ENCODE peak calls at places on chromosome 13, in six cellular contexts. G, V, Z, A, B and T are unnamed samples.

GRCh38 chr13:21240586-21240985 is 64.1 kb downstream of the MRPL57 start:
- DNase-seq in G (no peak), V (no peak), Z (no peak), A (no peak), B (peak), T (no peak)

GRCh38 chr13:26601669-26602068 is 44.2 kb downstream of the WASF3 start:
- DNase-seq in G (no peak), V (no peak), Z (no peak), A (no peak), B (peak), T (no peak)

GRCh38 chr13:90414691-90415596 is 932.5 kb upstream of the MIR17HG start:
- DNase-seq in G (no peak), V (no peak), Z (no peak), A (no peak), B (peak), T (no peak)

GRCh38 chr13:99983401-99984133 is 2.0 kb downstream of the ZIC2 start:
- DNase-seq in G (no peak), V (no peak), Z (peak), A (no peak), B (no peak), T (no peak)

GRCh38 chr13:49214917-49215376 is 5.2 kb upstream of the MLNR start:
- DNase-seq in G (no peak), V (no peak), Z (peak), A (no peak), B (peak), T (no peak)

GRCh38 chr13:33642374-33643065 is 175.4 kb upstream of the RFC3 start:
- DNase-seq in G (no peak), V (no peak), Z (no peak), A (peak), B (peak), T (peak)

GRCh38 chr13:65985632-65986031 is 1244.5 kb downstream of the PCDH9 start:
- DNase-seq in G (peak), V (no peak), Z (no peak), A (no peak), B (no peak), T (no peak)

GRCh38 chr13:113764793-113765190 is 5.8 kb downstream of the TMEM255B start:
- DNase-seq in G (peak), V (no peak), Z (peak), A (no peak), B (no peak), T (no peak)

GRCh38 chr13:64793592-64793991 is 2436.5 kb downstream of the PCDH9 start:
- DNase-seq in G (no peak), V (no peak), Z (no peak), A (no peak), B (no peak), T (no peak)

GRCh38 chr13:46314587-46314986 is 72.5 kb downstream of the RUBCNL start:
- DNase-seq in G (no peak), V (no peak), Z (no peak), A (no peak), B (no peak), T (no peak)

GRCh38 chr13:58324130-58324529 is 692.6 kb downstream of the PCDH17 start:
- DNase-seq in G (no peak), V (no peak), Z (no peak), A (no peak), B (no peak), T (no peak)

GRCh38 chr13:80473695-80474094 is 132.8 kb upstream of the SPRY2 start:
- DNase-seq in G (peak), V (no peak), Z (no peak), A (no peak), B (peak), T (no peak)

GRCh38 chr13:42969558-42970172 is 22.4 kb downstream of the EPSTI1 start:
- DNase-seq in G (peak), V (peak), Z (peak), A (peak), B (peak), T (peak)

GRCh38 chr13:52067237-52067636 is 42.7 kb downstream of the UTP14C start:
- DNase-seq in G (no peak), V (no peak), Z (no peak), A (no peak), B (no peak), T (no peak)

GRCh38 chr13:24217601-24218281 is 57.2 kb downstream of the SPATA13 start:
- DNase-seq in G (no peak), V (no peak), Z (no peak), A (no peak), B (peak), T (peak)

GRCh38 chr13:99565478-99566124 is 64.3 kb downstream of the TM9SF2 start:
- DNase-seq in G (no peak), V (no peak), Z (no peak), A (no peak), B (peak), T (no peak)

GRCh38 chr13:61901946-61902541 is 486.4 kb upstream of the PCDH20 start:
- DNase-seq in G (no peak), V (no peak), Z (no peak), A (no peak), B (no peak), T (no peak)

GRCh38 chr13:21047591-21048282 is 13.6 kb downstream of the LATS2 start:
- DNase-seq in G (no peak), V (no peak), Z (no peak), A (no peak), B (no peak), T (no peak)

GRCh38 chr13:112747256-112747655 is 57.4 kb downstream of the ATP11A start:
- DNase-seq in G (no peak), V (no peak), Z (peak), A (no peak), B (peak), T (no peak)

GRCh38 chr13:89923731-89924130 is 1423.8 kb upstream of the MIR17HG start:
- DNase-seq in G (no peak), V (no peak), Z (no peak), A (no peak), B (peak), T (no peak)

GRCh38 chr13:114115191-114115671 is 17.2 kb downstream of the RASA3 start:
- DNase-seq in G (peak), V (no peak), Z (peak), A (peak), B (peak), T (peak)

GRCh38 chr13:36998624-36999041 is 507 bp downstream of the ALG5 start:
- DNase-seq in G (peak), V (no peak), Z (peak), A (peak), B (peak), T (peak)

GRCh38 chr13:99124695-99125334 is 75.8 kb upstream of the UBAC2 start:
- DNase-seq in G (no peak), V (no peak), Z (no peak), A (no peak), B (peak), T (no peak)

GRCh38 chr13:98022210-98022609 is 68.7 kb downstream of the IPO5 start:
- DNase-seq in G (no peak), V (no peak), Z (no peak), A (no peak), B (peak), T (no peak)